ENCODE peak calls at places on chromosome 11, in ten cellular contexts. R is right atrium auricular region; N is upper lobe of left lung; U is right lobe of liver; S is IMR-90; L is Panc1; V is cardiac muscle cell; A is fibroblast of lung; Q is spleen; M is CD8-positive, alpha-beta T cell. I is an unnamed sample.

GRCh38 chr11:64395545-64396078 is 36.6 kb downstream of the RPS6KA4 start:
- DNase-seq in R (no peak), N (no peak), U (no peak), S (no peak), L (no peak), V (no peak), A (no peak), Q (no peak), M (no peak), I (no peak)

GRCh38 chr11:120928506-120929062 is 95.3 kb upstream of the TBCEL start:
- DNase-seq in R (no peak), N (no peak), U (no peak), S (no peak), L (no peak), V (no peak), A (no peak), Q (no peak), M (no peak), I (no peak)

GRCh38 chr11:30586251-30587144 is at the start of gene MPPED2:
- DNase-seq in R (no peak), N (no peak), U (peak; percentile 62), S (no peak), L (no peak), V (no peak), A (no peak), Q (peak; percentile 83), M (peak; percentile 17), I (peak; percentile 51)

GRCh38 chr11:121291896-121292502 is 572 bp upstream of the SC5D start:
- DNase-seq in R (peak; percentile 59), N (no peak), U (no peak), S (peak; percentile 5), L (no peak), V (peak; percentile 7), A (peak; percentile 13), Q (no peak), M (no peak), I (no peak)

GRCh38 chr11:66124564-66124963 is 54.5 kb downstream of the PACS1 start:
- DNase-seq in R (no peak), N (no peak), U (no peak), S (peak; percentile 83), L (peak; percentile 59), V (peak; percentile 6), A (peak; percentile 70), Q (no peak), M (no peak), I (no peak)

GRCh38 chr11:129286813-129287212 is 88.8 kb upstream of the BARX2 start:
- DNase-seq in R (no peak), N (no peak), U (no peak), S (peak; percentile 5), L (no peak), V (no peak), A (no peak), Q (no peak), M (no peak), I (no peak)

GRCh38 chr11:64250875-64251721 is at the start of gene PLCB3:
- DNase-seq in R (no peak), N (peak; percentile 95), U (peak; percentile 76), S (no peak), L (no peak), V (peak; percentile 58), A (peak; percentile 12), Q (peak; percentile 92), M (peak; percentile 68), I (peak; percentile 38)

GRCh38 chr11:13207665-13208594 is 69.7 kb upstream of the BMAL1 start:
- DNase-seq in R (peak; percentile 63), N (peak; percentile 13), U (peak; percentile 27), S (peak; percentile 84), L (no peak), V (peak; percentile 95), A (peak; percentile 91), Q (no peak), M (no peak), I (no peak)

GRCh38 chr11:100624346-100624745 is 62.7 kb upstream of the ARHGAP42 start:
- DNase-seq in R (no peak), N (no peak), U (no peak), S (peak; percentile 31), L (no peak), V (no peak), A (peak; percentile 59), Q (no peak), M (no peak), I (no peak)

GRCh38 chr11:61140416-61140815 is 20.8 kb downstream of the VPS37C start:
- DNase-seq in R (no peak), N (no peak), U (no peak), S (no peak), L (no peak), V (no peak), A (no peak), Q (peak; percentile 63), M (no peak), I (no peak)

GRCh38 chr11:19739872-19740271 is 27.2 kb downstream of the NAV2 start:
- DNase-seq in R (no peak), N (no peak), U (no peak), S (peak; percentile 13), L (no peak), V (peak; percentile 39), A (peak; percentile 12), Q (no peak), M (no peak), I (no peak)

GRCh38 chr11:60924110-60924905 is at the start of gene TMEM132A:
- DNase-seq in R (no peak), N (peak; percentile 91), U (peak; percentile 76), S (peak; percentile 68), L (no peak), V (peak; percentile 71), A (peak; percentile 73), Q (peak; percentile 87), M (peak; percentile 20), I (peak; percentile 89)

GRCh38 chr11:123409456-123409801 is 20.6 kb upstream of the GRAMD1B start:
- DNase-seq in R (no peak), N (no peak), U (no peak), S (no peak), L (no peak), V (no peak), A (no peak), Q (no peak), M (no peak), I (no peak)

GRCh38 chr11:123407124-123407995 is 22.7 kb upstream of the GRAMD1B start:
- DNase-seq in R (no peak), N (no peak), U (peak; percentile 48), S (peak; percentile 78), L (peak; percentile 43), V (peak; percentile 83), A (peak; percentile 55), Q (no peak), M (peak; percentile 66), I (no peak)

GRCh38 chr11:123408619-123409455 is 21.2 kb upstream of the GRAMD1B start:
- DNase-seq in R (no peak), N (no peak), U (no peak), S (no peak), L (no peak), V (no peak), A (no peak), Q (no peak), M (no peak), I (no peak)

GRCh38 chr11:123406441-123407123 is 23.5 kb upstream of the GRAMD1B start:
- DNase-seq in R (no peak), N (no peak), U (no peak), S (no peak), L (no peak), V (no peak), A (no peak), Q (no peak), M (no peak), I (no peak)

DNA sequence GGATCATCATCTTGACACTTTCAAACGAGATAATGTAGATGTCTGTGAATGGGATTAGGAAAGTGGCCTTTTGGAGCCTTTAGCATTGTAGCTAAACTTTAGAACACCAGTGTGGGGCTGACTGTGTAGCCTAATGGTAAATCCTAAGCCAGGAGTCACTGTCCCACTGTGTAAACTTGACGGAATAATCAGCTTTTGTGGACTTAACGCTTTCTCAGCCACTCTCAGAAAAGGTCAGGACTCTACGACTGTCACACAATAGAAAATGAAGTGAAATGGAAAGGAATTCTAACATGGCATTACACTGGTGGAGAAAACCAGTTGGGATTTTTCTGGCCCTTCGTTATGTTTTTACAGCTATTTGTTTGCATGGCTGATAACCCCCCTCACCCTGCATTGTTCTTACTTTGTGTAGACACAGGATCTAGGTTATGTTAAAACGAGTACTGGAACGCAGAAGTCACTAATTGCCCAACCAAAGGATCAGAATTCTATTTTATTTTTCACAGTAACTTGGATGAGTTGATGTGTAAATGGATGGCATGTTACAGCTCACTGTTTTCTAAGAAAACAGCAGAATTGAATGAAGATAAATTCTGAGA is 22.0 kb upstream of the GRAMD1B start:
- DNase-seq in R (no peak), N (no peak), U (no peak), S (no peak), L (no peak), V (no peak), A (no peak), Q (no peak), M (no peak), I (no peak)
- H3K4me3 ChIP-seq in R (no peak overlapping the region), N (no peak overlapping the region), U (no peak overlapping the region), S (no peak overlapping the region), L (no peak overlapping the region), V (peak overlapping the region; percentile 10), A (no peak overlapping the region), Q (no peak overlapping the region), M (no peak overlapping the region), I (no peak overlapping the region)

DNA sequence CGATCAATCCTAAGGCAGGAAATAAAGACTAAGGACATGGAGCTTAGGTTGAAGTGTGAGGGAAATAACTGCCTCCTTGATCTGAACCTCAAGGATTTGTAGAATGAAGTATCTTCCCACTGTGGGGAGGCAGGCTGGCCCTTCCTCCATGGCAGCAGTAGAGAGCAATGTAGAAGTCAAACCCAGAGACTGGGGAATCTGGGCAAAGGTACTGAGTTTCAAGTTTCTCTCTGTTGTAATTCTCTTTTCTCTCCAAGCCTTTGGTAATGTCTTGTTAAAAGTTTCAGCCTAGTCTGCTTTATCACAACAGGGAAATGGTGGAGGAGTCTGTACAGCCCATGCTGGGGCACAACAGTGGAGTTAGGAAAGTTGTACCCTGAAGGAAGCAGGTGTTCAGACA is 49.5 kb downstream of the ADM start:
- DNase-seq in R (no peak), N (no peak), U (no peak), S (no peak), L (no peak), V (no peak), A (no peak), Q (no peak), M (no peak), I (no peak)
- H3K27ac ChIP-seq in R (no peak overlapping the region), N (peak overlapping the region; percentile 27), U (no peak overlapping the region), S (no peak overlapping the region), L (no peak overlapping the region), V (no peak overlapping the region), A (no peak overlapping the region), Q (no peak overlapping the region), M (no peak overlapping the region), I (no peak overlapping the region)

DNA sequence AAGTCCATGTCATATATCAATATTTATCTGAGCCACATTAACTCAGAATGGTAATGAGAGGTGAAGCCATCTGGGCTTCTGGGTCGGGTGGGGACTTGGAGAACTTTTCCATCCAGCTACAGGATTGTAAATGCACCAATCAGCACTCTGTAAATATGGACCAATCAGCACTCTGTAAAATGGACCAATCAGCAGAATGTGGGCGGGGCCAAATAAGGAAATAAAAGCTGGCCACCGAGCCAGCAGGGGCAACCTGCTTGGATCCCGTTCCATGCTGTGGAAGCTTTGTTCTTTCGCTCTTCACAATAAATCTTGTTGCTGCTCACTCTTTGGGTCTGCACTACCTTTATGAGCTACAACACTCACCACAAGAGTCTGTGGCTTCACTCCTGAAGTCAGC is 253.4 kb downstream of the JRKL start:
- DNase-seq in R (no peak), N (no peak), U (no peak), S (no peak), L (no peak), V (no peak), A (no peak), Q (no peak), M (no peak), I (no peak)
- H3K9me3 ChIP-seq in R (no peaks in the 10 kb centered on the region), N (no peaks in the 10 kb centered on the region), U (no peaks in the 10 kb centered on the region), S (no peaks in the 10 kb centered on the region), L (no peaks in the 10 kb centered on the region), V (no peaks in the 10 kb centered on the region), A (no peaks in the 10 kb centered on the region), Q (no peaks in the 10 kb centered on the region), M (no peaks in the 10 kb centered on the region), I (no peaks in the 10 kb centered on the region)

GRCh38 chr11:1307163-1307870 is 2.1 kb downstream of the TOLLIP start:
- DNase-seq in R (no peak), N (peak; percentile 50), U (peak; percentile 49), S (no peak), L (no peak), V (no peak), A (no peak), Q (peak; percentile 92), M (no peak), I (peak; percentile 67)
- H3K4me3 ChIP-seq in R (no peak overlapping the region), N (no peak overlapping the region), U (no peak overlapping the region), S (no peak overlapping the region), L (no peak overlapping the region), V (no peak overlapping the region), A (no peak overlapping the region), Q (peak overlapping the region; percentile 15), M (no peak overlapping the region), I (peak overlapping the region; percentile 95)